ENCODE peak calls at places on chromosomes 12 and 14, in four cellular contexts. Z is esophagus squamous epithelium, W is A549, P is transverse colon. Q is an unnamed sample. For H3K9me3, the result is how much of the 10 kb centered on the place peaks cover.

GRCh38 chr12:49515266-49515665 is 23.6 kb upstream of the KCNH3 start:
- DNase-seq in Z (no peak), W (peak), P (no peak), Q (peak)

GRCh38 chr12:25771062-25771461 is 187.4 kb upstream of the RASSF8 start:
- DNase-seq in Z (no peak), W (no peak), P (no peak), Q (no peak)

GRCh38 chr12:113463746-113464743 is 7.6 kb downstream of the LHX5 start:
- DNase-seq in Z (no peak), W (no peak), P (no peak), Q (no peak)

GRCh38 chr12:32558941-32559340 is 120.2 kb upstream of the DNM1L start:
- DNase-seq in Z (no peak), W (no peak), P (no peak), Q (no peak)

GRCh38 chr12:39592295-39592694 is 27.3 kb downstream of the ABCD2 start:
- DNase-seq in Z (no peak), W (no peak), P (no peak), Q (no peak)

GRCh38 chr14:51547260-51547659 is 104.5 kb upstream of the FRMD6 start:
- DNase-seq in Z (no peak), W (peak), P (peak), Q (peak)

GRCh38 chr14:99515301-99516155 is 34.3 kb downstream of the CCNK start:
- DNase-seq in Z (no peak), W (no peak), P (no peak), Q (no peak)

GRCh38 chr12:130161261-130162231 is 718 bp upstream of the FZD10 start:
- DNase-seq in Z (no peak), W (no peak), P (peak), Q (peak)

DNA sequence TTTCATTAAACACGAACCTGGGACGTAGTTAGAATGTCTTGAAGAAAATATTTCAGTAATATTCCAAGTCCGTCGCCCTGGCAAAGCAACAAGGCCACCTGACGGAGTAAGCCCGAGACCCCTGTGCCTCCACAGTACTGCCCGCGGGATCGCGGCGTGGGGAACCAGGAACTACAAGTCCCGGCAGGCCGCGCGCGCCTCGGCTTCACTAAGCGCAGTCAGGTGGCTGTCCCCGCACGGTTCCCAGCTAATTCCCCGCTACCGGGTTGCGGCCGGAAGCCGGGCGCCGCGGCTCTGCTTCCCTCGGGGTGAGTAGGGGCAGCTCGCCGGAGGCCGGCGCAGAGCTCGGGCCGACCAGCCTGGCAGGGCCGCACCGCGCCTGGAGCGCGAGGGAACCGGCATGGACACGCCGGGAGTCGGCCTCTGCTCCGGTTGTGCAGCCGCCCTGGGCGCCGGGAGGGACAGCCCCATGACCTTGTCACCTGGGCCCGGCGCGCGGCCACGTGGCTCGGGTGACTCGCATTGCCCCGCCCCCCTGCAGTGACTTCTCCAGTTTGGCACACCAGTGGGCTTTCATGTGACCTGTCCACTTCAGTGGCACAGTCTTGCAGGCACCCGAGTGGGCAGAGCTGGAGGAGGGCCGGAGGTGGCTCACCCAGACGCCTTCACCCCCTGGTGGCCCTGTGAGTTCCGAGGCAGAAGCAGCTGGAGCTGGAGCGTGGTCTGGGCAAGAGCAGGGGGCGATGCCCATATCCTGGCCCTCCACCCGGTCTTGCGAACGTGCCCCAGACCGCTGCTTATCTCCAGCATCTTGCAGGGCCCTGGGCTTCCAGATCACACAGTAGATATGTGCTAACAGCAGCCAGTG is at the start of gene ADCK1:
- DNase-seq in Z (peak), W (peak), P (peak), Q (peak)
- TF ChIP-seq POLR2A in Z (no peak), W (peak), P (peak), Q (peak)

DNA sequence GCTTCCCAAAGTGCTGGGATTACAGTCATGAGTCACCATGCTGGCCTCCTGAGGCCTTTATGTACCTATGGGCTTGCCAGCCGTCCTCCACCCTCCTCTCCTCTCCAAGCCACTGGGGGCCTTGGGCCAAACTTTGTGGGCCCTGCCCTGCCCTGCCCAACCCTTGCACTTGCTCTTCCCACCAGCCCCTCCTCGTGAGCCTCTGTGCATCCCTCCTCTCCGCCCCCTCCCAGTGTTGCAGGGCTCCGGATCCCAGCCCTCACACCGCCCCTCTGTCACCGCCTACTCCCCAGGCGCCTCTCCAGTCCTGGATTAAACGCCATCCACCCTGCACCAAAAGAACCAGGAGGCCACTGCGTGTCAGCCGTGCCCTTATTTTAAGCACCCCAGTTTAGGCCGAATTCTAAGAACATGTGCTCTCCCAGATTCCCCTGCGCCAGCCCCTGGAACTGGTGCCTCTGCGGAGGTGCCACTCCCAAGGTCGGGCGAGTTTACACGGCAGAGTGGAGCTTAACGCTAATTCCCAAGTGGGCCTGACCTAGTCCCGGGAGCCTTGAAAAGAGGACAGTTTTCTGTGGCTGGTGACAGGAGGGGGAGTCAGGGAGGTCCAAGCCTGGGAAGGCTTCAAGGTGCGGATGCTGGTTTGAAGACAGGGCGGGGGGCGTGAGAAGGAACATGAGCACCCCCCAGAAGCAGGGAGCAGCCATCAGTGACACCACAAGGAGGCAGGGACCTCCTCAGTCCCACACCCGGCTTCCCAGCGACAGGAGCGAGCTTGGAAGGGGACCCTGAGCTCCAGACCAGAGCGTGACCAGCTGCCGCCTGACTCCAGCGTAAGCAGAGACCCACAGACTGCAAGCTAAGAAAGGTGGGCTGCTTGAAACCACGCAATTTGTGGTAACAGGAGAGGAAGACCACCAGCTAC is 21.2 kb upstream of the CDCA4 start:
- DNase-seq in Z (no peak), W (no peak), P (no peak), Q (no peak)
- H3K27ac ChIP-seq in Z (peak), W (peak), P (no peak), Q (no peak)

GRCh38 chr14:56150645-56151345 is 32.6 kb downstream of the PELI2 start:
- DNase-seq in Z (no peak), W (no peak), P (no peak), Q (peak)

GRCh38 chr14:56153271-56153670 is 35.1 kb downstream of the PELI2 start:
- DNase-seq in Z (no peak), W (no peak), P (no peak), Q (no peak)

GRCh38 chr14:56156096-56156495 is 37.9 kb downstream of the PELI2 start:
- DNase-seq in Z (no peak), W (no peak), P (no peak), Q (no peak)

GRCh38 chr14:56152221-56152620 is 34.0 kb downstream of the PELI2 start:
- DNase-seq in Z (no peak), W (no peak), P (no peak), Q (no peak)

DNA sequence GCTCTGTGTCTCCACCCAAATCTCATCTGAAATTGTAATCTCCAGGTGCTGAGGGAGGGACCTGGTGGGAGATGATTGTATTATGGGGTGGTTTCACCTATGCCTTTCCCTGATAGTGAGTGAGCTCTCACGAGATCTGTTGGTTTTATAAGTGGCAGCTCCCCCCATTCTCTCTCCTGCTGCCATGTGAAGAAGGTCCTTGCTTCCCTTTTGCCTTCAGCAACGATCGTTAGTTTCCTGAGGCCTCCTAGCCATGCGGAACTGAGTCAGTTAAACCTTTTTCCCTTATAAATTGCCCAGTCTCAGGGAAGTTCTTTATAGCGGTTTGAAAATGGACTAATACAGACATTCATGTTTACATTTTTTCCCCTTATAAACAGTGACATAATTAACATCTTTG is 36.1 kb downstream of the PELI2 start:
- DNase-seq in Z (no peak), W (no peak), P (no peak), Q (no peak)
- H3K9me3 ChIP-seq in Z (under half), W (under half), P (under half), Q (under half)

GRCh38 chr12:34333337-34333736 is 311.0 kb downstream of the ALG10 start:
- DNase-seq in Z (no peak), W (no peak), P (no peak), Q (no peak)

GRCh38 chr12:34336619-34337465 is 314.5 kb downstream of the ALG10 start:
- DNase-seq in Z (no peak), W (no peak), P (no peak), Q (no peak)

GRCh38 chr12:34334538-34334937 is 312.2 kb downstream of the ALG10 start:
- DNase-seq in Z (no peak), W (no peak), P (no peak), Q (no peak)

GRCh38 chr12:34334953-34335743 is 312.9 kb downstream of the ALG10 start:
- DNase-seq in Z (no peak), W (no peak), P (no peak), Q (no peak)

DNA sequence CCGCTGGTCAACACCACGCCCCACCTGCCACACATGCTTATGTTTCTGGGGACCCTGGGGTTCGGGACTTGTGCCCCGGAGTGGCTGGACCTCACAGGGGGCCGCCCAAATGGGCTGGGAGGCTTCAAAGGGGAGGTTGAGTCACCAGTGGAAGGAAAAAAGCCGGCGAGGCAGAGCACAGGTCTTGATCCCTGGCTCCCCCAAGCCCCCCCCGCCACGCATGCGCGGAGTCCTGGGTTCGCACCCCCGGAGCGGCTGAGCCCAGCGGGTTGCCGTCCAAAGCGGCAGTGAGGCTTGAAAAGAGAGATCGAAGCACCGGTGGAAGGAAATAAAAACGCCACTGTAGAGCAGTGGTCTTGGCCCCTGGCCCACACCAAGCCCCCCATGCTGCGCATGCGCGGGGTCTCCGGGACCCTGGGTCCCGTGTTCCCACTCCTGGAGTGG is 313.5 kb downstream of the ALG10 start:
- DNase-seq in Z (no peak), W (no peak), P (no peak), Q (no peak)
- TF ChIP-seq POLR2A in Z (no peak), W (peak), P (no peak), Q (no peak)

DNA sequence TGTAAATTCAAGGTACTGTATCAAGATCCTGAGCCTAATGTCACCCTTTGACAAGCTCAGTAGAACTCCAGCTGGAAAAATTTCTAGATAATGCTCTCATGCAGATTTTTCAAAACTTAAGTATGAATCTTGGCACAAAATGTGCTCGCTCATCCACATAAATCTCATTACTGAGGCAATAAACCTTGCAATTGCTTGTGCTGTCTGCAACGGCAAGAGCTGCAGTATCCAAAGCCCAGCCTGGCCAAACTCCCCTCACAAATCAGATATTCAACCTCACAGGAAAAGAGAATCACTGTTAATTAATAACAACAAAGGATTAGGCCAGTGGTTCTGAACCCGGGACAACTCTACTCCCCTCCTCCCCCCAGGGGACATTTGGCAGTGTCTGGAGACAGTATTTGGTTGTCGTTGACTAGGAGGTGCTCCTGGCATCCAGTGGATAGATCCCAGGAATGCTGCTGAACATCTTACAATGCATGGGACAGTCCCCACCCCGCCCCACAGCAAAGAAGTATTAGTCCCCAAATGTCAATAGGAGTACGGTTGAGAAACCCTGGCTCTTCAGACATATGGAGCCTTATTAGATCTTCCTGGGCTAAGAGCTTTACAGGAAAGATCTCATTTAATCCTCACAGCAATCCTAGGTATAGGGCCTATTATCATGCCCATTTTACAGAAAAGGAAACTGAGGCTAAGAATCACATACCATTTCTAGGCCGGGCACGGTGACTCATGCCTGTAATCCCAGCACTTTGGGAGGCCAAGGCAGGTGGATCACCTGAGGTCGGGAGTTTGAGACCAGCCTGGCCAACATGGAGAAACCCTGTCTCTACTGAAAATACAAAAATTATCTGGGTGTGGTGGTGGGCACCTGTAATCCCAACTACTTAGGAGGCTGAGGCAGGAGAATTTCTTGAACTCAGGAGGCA is 19.4 kb upstream of the CORO1C start:
- DNase-seq in Z (no peak), W (no peak), P (no peak), Q (no peak)
- H3K27ac ChIP-seq in Z (peak), W (no peak), P (peak), Q (no peak)

GRCh38 chr12:45342848-45343247 is 127.0 kb downstream of the ANO6 start:
- DNase-seq in Z (no peak), W (no peak), P (no peak), Q (no peak)
- H3K9me3 ChIP-seq in Z (under half), W (under half), P (under half), Q (under half)

DNA sequence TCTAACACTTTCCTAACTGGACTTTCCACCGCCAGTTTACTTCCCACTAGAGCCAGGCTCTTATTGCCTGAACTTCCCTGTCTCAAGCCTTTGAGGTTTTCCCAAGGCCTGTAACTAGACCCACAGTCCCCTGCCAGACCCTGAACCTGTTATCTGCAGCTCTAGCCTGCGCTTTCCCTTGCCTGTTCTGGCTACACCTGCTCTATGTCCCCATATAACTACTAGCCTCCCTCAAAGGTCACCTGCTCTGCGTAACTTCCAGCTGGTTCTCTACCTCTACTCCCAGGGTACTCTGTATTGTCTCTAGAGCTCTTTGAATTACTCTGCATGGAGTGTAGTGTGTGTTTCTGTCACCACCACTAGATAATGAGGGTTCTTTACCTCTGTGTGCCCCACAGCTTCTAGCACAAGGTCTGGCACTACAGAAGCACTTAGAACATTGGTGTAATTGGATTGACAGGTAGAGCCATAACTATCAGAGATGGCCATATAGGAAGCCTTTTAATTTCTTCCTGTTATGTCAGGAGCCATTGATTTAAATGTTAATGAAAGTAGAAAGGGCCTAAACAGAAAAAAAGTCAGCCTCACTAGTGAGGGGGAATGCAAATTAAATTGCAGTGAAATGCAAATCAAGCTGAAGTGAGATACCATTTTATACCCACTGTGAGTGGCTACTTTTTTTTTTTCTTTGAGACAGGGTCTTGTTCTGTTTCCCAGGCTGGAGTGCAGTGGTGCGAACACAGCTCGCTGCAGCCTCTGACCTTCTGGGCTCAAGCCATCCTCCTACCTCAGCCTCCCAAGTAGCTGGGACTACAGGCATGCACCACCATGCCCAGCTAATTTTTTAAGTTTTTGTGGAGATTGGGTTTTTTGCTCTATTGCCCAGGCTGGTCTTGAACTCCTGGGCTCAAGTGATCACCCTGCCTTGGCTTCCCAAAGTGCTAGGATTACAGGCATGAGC is 47.8 kb downstream of the EID3 start:
- DNase-seq in Z (no peak), W (no peak), P (no peak), Q (no peak)
- TF ChIP-seq POLR2A in Z (no peak), W (no peak), P (no peak), Q (no peak)

Q was measured in thyroid gland.